ENCODE peak calls at places on chromosome 13, in seven cellular contexts. One of them, this sample, is unnamed.

GRCh38 chr13:25980255-25980654 is 71.6 kb downstream of the SHISA2 start:
- DNase-seq in progenitor cell of endocrine pancreas: no peak
- DNase-seq in uterus: no peak
- DNase-seq in kidney: no peak
- DNase-seq in tibial nerve: no peak
- DNase-seq in AG09319: no peak
- DNase-seq in AG10803: peak
- DNase-seq in this sample: peak

GRCh38 chr13:92260363-92260762 is 861.9 kb downstream of the GPC5 start:
- DNase-seq in progenitor cell of endocrine pancreas: no peak
- DNase-seq in uterus: no peak
- DNase-seq in kidney: no peak
- DNase-seq in tibial nerve: no peak
- DNase-seq in AG09319: no peak
- DNase-seq in AG10803: no peak
- DNase-seq in this sample: no peak

GRCh38 chr13:110319397-110319773 is 12.3 kb downstream of the COL4A2 start:
- DNase-seq in progenitor cell of endocrine pancreas: no peak
- DNase-seq in uterus: no peak
- DNase-seq in kidney: no peak
- DNase-seq in tibial nerve: no peak
- DNase-seq in AG09319: no peak
- DNase-seq in AG10803: no peak
- DNase-seq in this sample: no peak

GRCh38 chr13:79070343-79070974 is 335.6 kb downstream of the RBM26 start:
- DNase-seq in progenitor cell of endocrine pancreas: no peak
- DNase-seq in uterus: no peak
- DNase-seq in kidney: no peak
- DNase-seq in tibial nerve: no peak
- DNase-seq in AG09319: no peak
- DNase-seq in AG10803: no peak
- DNase-seq in this sample: no peak

GRCh38 chr13:51905787-51906186 is 44.0 kb downstream of the CCDC70 start:
- DNase-seq in progenitor cell of endocrine pancreas: no peak
- DNase-seq in uterus: no peak
- DNase-seq in kidney: no peak
- DNase-seq in tibial nerve: no peak
- DNase-seq in AG09319: no peak
- DNase-seq in AG10803: no peak
- DNase-seq in this sample: no peak

GRCh38 chr13:99383511-99383921 is 76.3 kb upstream of the GPR183 start:
- DNase-seq in progenitor cell of endocrine pancreas: no peak
- DNase-seq in uterus: no peak
- DNase-seq in kidney: peak
- DNase-seq in tibial nerve: no peak
- DNase-seq in AG09319: no peak
- DNase-seq in AG10803: no peak
- DNase-seq in this sample: peak

GRCh38 chr13:111337741-111338140 is 17.3 kb downstream of the TEX29 start:
- DNase-seq in progenitor cell of endocrine pancreas: no peak
- DNase-seq in uterus: no peak
- DNase-seq in kidney: no peak
- DNase-seq in tibial nerve: no peak
- DNase-seq in AG09319: no peak
- DNase-seq in AG10803: peak
- DNase-seq in this sample: no peak

GRCh38 chr13:46165485-46166220 is 16.3 kb downstream of the LCP1 start:
- DNase-seq in progenitor cell of endocrine pancreas: no peak
- DNase-seq in uterus: no peak
- DNase-seq in kidney: no peak
- DNase-seq in tibial nerve: no peak
- DNase-seq in AG09319: no peak
- DNase-seq in AG10803: no peak
- DNase-seq in this sample: peak

GRCh38 chr13:44048326-44048725 is 168.6 kb downstream of the LACC1 start:
- DNase-seq in progenitor cell of endocrine pancreas: no peak
- DNase-seq in uterus: no peak
- DNase-seq in kidney: no peak
- DNase-seq in tibial nerve: no peak
- DNase-seq in AG09319: no peak
- DNase-seq in AG10803: no peak
- DNase-seq in this sample: no peak

GRCh38 chr13:46577656-46578589 is 25.0 kb downstream of the LRCH1 start:
- DNase-seq in progenitor cell of endocrine pancreas: no peak
- DNase-seq in uterus: no peak
- DNase-seq in kidney: no peak
- DNase-seq in tibial nerve: no peak
- DNase-seq in AG09319: peak
- DNase-seq in AG10803: peak
- DNase-seq in this sample: no peak

GRCh38 chr13:79995334-79995733 is 345.6 kb downstream of the SPRY2 start:
- DNase-seq in progenitor cell of endocrine pancreas: no peak
- DNase-seq in uterus: no peak
- DNase-seq in kidney: no peak
- DNase-seq in tibial nerve: no peak
- DNase-seq in AG09319: no peak
- DNase-seq in AG10803: peak
- DNase-seq in this sample: no peak

GRCh38 chr13:73412933-73413332 is 354.1 kb downstream of the KLF5 start:
- DNase-seq in progenitor cell of endocrine pancreas: no peak
- DNase-seq in uterus: no peak
- DNase-seq in kidney: no peak
- DNase-seq in tibial nerve: no peak
- DNase-seq in AG09319: no peak
- DNase-seq in AG10803: no peak
- DNase-seq in this sample: no peak

GRCh38 chr13:112700291-112701060 is 10.6 kb downstream of the ATP11A start:
- DNase-seq in progenitor cell of endocrine pancreas: no peak
- DNase-seq in uterus: no peak
- DNase-seq in kidney: peak
- DNase-seq in tibial nerve: no peak
- DNase-seq in AG09319: no peak
- DNase-seq in AG10803: no peak
- DNase-seq in this sample: no peak

GRCh38 chr13:43388282-43389034 is 365.1 kb downstream of the DNAJC15 start:
- DNase-seq in progenitor cell of endocrine pancreas: no peak
- DNase-seq in uterus: no peak
- DNase-seq in kidney: no peak
- DNase-seq in tibial nerve: no peak
- DNase-seq in AG09319: no peak
- DNase-seq in AG10803: no peak
- DNase-seq in this sample: no peak

GRCh38 chr13:87999141-87999765 is 328.1 kb downstream of the SLITRK5 start:
- DNase-seq in progenitor cell of endocrine pancreas: no peak
- DNase-seq in uterus: no peak
- DNase-seq in kidney: no peak
- DNase-seq in tibial nerve: no peak
- DNase-seq in AG09319: no peak
- DNase-seq in AG10803: peak
- DNase-seq in this sample: no peak

GRCh38 chr13:51614350-51614786 is 30.1 kb downstream of the WDFY2 start:
- DNase-seq in progenitor cell of endocrine pancreas: no peak
- DNase-seq in uterus: no peak
- DNase-seq in kidney: no peak
- DNase-seq in tibial nerve: no peak
- DNase-seq in AG09319: no peak
- DNase-seq in AG10803: peak
- DNase-seq in this sample: peak

GRCh38 chr13:44474122-44474910 is 100.7 kb downstream of the SERP2 start:
- DNase-seq in progenitor cell of endocrine pancreas: no peak
- DNase-seq in uterus: no peak
- DNase-seq in kidney: no peak
- DNase-seq in tibial nerve: no peak
- DNase-seq in AG09319: no peak
- DNase-seq in AG10803: peak
- DNase-seq in this sample: no peak

GRCh38 chr13:110520431-110521295 is 40.9 kb downstream of the RAB20 start:
- DNase-seq in progenitor cell of endocrine pancreas: no peak
- DNase-seq in uterus: peak
- DNase-seq in kidney: peak
- DNase-seq in tibial nerve: peak
- DNase-seq in AG09319: peak
- DNase-seq in AG10803: peak
- DNase-seq in this sample: no peak

GRCh38 chr13:27978301-27978968 is 9.3 kb upstream of the CDX2 start:
- DNase-seq in progenitor cell of endocrine pancreas: no peak
- DNase-seq in uterus: no peak
- DNase-seq in kidney: no peak
- DNase-seq in tibial nerve: no peak
- DNase-seq in AG09319: no peak
- DNase-seq in AG10803: no peak
- DNase-seq in this sample: no peak

GRCh38 chr13:94656766-94657165 is 55.1 kb downstream of the GPR180 start:
- DNase-seq in progenitor cell of endocrine pancreas: no peak
- DNase-seq in uterus: no peak
- DNase-seq in kidney: no peak
- DNase-seq in tibial nerve: no peak
- DNase-seq in AG09319: peak
- DNase-seq in AG10803: peak
- DNase-seq in this sample: peak

GRCh38 chr13:35923347-35923746 is 207.8 kb downstream of the DCLK1 start:
- DNase-seq in progenitor cell of endocrine pancreas: no peak
- DNase-seq in uterus: no peak
- DNase-seq in kidney: no peak
- DNase-seq in tibial nerve: no peak
- DNase-seq in AG09319: no peak
- DNase-seq in AG10803: peak
- DNase-seq in this sample: no peak

GRCh38 chr13:91014696-91015095 is 332.8 kb upstream of the MIR17HG start:
- DNase-seq in progenitor cell of endocrine pancreas: no peak
- DNase-seq in uterus: no peak
- DNase-seq in kidney: no peak
- DNase-seq in tibial nerve: no peak
- DNase-seq in AG09319: no peak
- DNase-seq in AG10803: no peak
- DNase-seq in this sample: no peak

GRCh38 chr13:41224113-41225110 is 30.0 kb upstream of the KBTBD7 start:
- DNase-seq in progenitor cell of endocrine pancreas: no peak
- DNase-seq in uterus: no peak
- DNase-seq in kidney: no peak
- DNase-seq in tibial nerve: no peak
- DNase-seq in AG09319: no peak
- DNase-seq in AG10803: peak
- DNase-seq in this sample: no peak

GRCh38 chr13:24340608-24340955 is 31.2 kb downstream of the C1QTNF9 start:
- DNase-seq in progenitor cell of endocrine pancreas: no peak
- DNase-seq in uterus: no peak
- DNase-seq in kidney: no peak
- DNase-seq in tibial nerve: no peak
- DNase-seq in AG09319: no peak
- DNase-seq in AG10803: no peak
- DNase-seq in this sample: no peak

GRCh38 chr13:96792188-96792587 is 202.1 kb downstream of the OXGR1 start:
- DNase-seq in progenitor cell of endocrine pancreas: no peak
- DNase-seq in uterus: no peak
- DNase-seq in kidney: no peak
- DNase-seq in tibial nerve: no peak
- DNase-seq in AG09319: no peak
- DNase-seq in AG10803: no peak
- DNase-seq in this sample: no peak

GRCh38 chr13:96792736-96793444 is 201.4 kb downstream of the OXGR1 start:
- DNase-seq in progenitor cell of endocrine pancreas: no peak
- DNase-seq in uterus: no peak
- DNase-seq in kidney: no peak
- DNase-seq in tibial nerve: no peak
- DNase-seq in AG09319: no peak
- DNase-seq in AG10803: no peak
- DNase-seq in this sample: no peak

GRCh38 chr13:96796234-96796633 is 198.0 kb downstream of the OXGR1 start:
- DNase-seq in progenitor cell of endocrine pancreas: no peak
- DNase-seq in uterus: no peak
- DNase-seq in kidney: no peak
- DNase-seq in tibial nerve: no peak
- DNase-seq in AG09319: no peak
- DNase-seq in AG10803: no peak
- DNase-seq in this sample: no peak
- TF ChIP-seq CTCF in progenitor cell of endocrine pancreas: peak
- TF ChIP-seq CTCF in uterus: no peak
- TF ChIP-seq CTCF in kidney: no peak
- TF ChIP-seq CTCF in tibial nerve: no peak
- TF ChIP-seq CTCF in AG09319: no peak
- TF ChIP-seq CTCF in AG10803: no peak
- TF ChIP-seq CTCF in this sample: no peak

GRCh38 chr13:32586022-32586900 is at the start of gene PDS5B:
- DNase-seq in progenitor cell of endocrine pancreas: peak
- DNase-seq in uterus: peak
- DNase-seq in kidney: peak
- DNase-seq in tibial nerve: peak
- DNase-seq in AG09319: peak
- DNase-seq in AG10803: peak
- DNase-seq in this sample: peak
- TF ChIP-seq CTCF in progenitor cell of endocrine pancreas: peak
- TF ChIP-seq CTCF in uterus: peak
- TF ChIP-seq CTCF in kidney: peak
- TF ChIP-seq CTCF in tibial nerve: peak
- TF ChIP-seq CTCF in AG09319: peak
- TF ChIP-seq CTCF in AG10803: peak
- TF ChIP-seq CTCF in this sample: peak

DNA sequence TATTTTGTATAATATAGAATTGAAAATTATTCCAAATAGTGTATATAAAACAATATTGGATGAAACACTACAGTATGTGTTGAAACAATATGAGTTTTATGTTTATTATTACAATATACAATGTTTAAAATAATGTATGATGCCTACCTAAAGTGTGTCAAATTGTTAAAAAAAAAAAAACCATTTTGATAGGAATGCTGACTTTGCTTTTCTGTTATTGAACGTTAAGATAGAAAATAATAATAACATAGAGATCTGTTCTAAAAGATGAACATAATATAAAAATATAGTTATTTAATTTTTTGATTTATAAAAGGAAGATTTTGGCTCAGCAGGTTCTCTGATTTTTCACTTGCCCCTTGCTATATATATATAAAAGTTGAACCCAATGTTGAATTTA is 474.6 kb upstream of the ATXN8OS start:
- DNase-seq in progenitor cell of endocrine pancreas: no peak
- DNase-seq in uterus: no peak
- DNase-seq in kidney: no peak
- DNase-seq in tibial nerve: no peak
- DNase-seq in AG09319: no peak
- DNase-seq in AG10803: no peak
- DNase-seq in this sample: no peak
- TF ChIP-seq CTCF in progenitor cell of endocrine pancreas: no peak
- TF ChIP-seq CTCF in uterus: no peak
- TF ChIP-seq CTCF in kidney: no peak
- TF ChIP-seq CTCF in tibial nerve: no peak
- TF ChIP-seq CTCF in AG09319: no peak
- TF ChIP-seq CTCF in AG10803: no peak
- TF ChIP-seq CTCF in this sample: no peak

DNA sequence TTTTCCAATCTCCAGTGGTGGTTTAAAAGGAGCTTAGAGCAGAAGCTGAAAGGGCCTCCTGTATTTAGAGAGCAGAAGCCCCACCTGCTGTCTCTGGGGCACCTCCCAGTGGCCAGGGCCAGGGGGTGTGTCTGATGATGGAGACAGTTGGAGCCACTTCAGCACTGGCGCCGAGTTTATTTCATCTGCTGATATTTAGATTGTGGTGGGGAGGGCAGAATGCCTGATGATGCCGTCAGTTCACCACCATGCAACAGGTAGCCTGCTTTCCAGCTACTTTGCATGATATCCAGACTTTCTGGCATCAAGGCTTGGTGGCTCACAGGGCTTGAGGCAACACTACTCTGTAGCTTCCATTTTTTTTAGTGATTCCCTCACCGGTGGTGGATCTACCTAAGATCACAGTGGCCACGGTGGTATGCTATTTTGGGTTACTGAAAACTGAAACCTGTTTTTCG is 371.9 kb downstream of the KCNRG start:
- DNase-seq in progenitor cell of endocrine pancreas: no peak
- DNase-seq in uterus: peak
- DNase-seq in kidney: peak
- DNase-seq in tibial nerve: peak
- DNase-seq in AG09319: no peak
- DNase-seq in AG10803: peak
- DNase-seq in this sample: peak
- TF ChIP-seq CTCF in progenitor cell of endocrine pancreas: peak
- TF ChIP-seq CTCF in uterus: no peak
- TF ChIP-seq CTCF in kidney: peak
- TF ChIP-seq CTCF in tibial nerve: peak
- TF ChIP-seq CTCF in AG09319: peak
- TF ChIP-seq CTCF in AG10803: peak
- TF ChIP-seq CTCF in this sample: peak